ENCODE peak calls at places on chromosomes 2 and 18, in five cellular contexts. I is Peyer's patch, K is tibial nerve, G is neural progenitor cell, H is lung. O is an unnamed sample.

GRCh38 chr18:50203801-50204604 is 9.1 kb upstream of the MYO5B start:
- DNase-seq in I (peak), K (no peak), G (peak), H (peak), O (peak)

GRCh38 chr18:47251289-47252120 is at the start of gene SKOR2:
- DNase-seq in I (no peak), K (no peak), G (peak), H (no peak), O (no peak)

GRCh38 chr2:88692187-88692586 is 714 bp downstream of the RPIA start:
- DNase-seq in I (peak), K (no peak), G (no peak), H (no peak), O (no peak)

GRCh38 chr18:77162580-77162979 is 30.0 kb upstream of the MBP start:
- DNase-seq in I (no peak), K (no peak), G (no peak), H (no peak), O (no peak)

GRCh38 chr2:154402138-154402714 is 296.3 kb upstream of the KCNJ3 start:
- DNase-seq in I (no peak), K (no peak), G (peak), H (no peak), O (no peak)

GRCh38 chr2:127174176-127174575 is 45.9 kb downstream of the CYP27C1 start:
- DNase-seq in I (no peak), K (no peak), G (peak), H (no peak), O (peak)

GRCh38 chr2:41881249-41881648 is 166.6 kb upstream of the PKDCC start:
- DNase-seq in I (no peak), K (no peak), G (no peak), H (no peak), O (no peak)

GRCh38 chr18:50097702-50098101 is 97.2 kb downstream of the MYO5B start:
- DNase-seq in I (no peak), K (no peak), G (no peak), H (no peak), O (no peak)

GRCh38 chr2:205800804-205801203 is 118.5 kb downstream of the NRP2 start:
- DNase-seq in I (no peak), K (no peak), G (no peak), H (peak), O (no peak)

GRCh38 chr2:186459009-186459408 is 27.1 kb upstream of the ZC3H15 start:
- DNase-seq in I (no peak), K (no peak), G (peak), H (no peak), O (no peak)

GRCh38 chr2:28821295-28821958 is 10.8 kb downstream of the SPDYA start:
- DNase-seq in I (no peak), K (no peak), G (peak), H (peak), O (peak)

GRCh38 chr2:114661926-114662670 is 219.7 kb downstream of the DPP10 start:
- DNase-seq in I (peak), K (no peak), G (peak), H (peak), O (peak)

GRCh38 chr2:9768388-9768787 is 74.9 kb upstream of the TAF1B start:
- DNase-seq in I (peak), K (peak), G (peak), H (no peak), O (no peak)

GRCh38 chr2:66853585-66853984 is 418.7 kb downstream of the MEIS1 start:
- DNase-seq in I (no peak), K (no peak), G (no peak), H (no peak), O (no peak)

GRCh38 chr2:38748857-38749804 is 2.0 kb downstream of the SRSF7 start:
- DNase-seq in I (no peak), K (no peak), G (no peak), H (no peak), O (no peak)

DNA sequence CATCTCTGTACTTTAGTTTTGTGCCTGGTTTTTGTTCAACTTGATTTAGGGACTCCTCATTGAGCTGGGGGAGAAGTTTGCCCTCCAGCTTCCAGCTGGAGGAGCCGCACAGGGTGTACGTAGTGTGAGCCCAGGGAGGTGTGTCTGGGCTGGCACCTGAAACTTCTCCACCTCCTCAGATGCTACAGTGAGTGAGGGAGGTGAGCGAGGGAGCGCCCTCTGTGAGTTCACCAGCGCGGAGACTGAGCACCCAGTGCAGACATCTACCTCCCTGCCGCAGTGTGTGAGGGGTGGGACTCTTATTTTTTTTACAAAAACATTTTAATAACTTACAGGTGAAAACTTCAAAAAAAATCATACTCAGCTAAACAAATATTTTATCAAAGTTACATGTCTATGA is 204.2 kb upstream of the HS6ST1 start:
- DNase-seq in I (no peak), K (no peak), G (no peak), H (no peak), O (no peak)
- H3K27ac ChIP-seq in I (no peak), K (no peak), G (no peak), H (no peak), O (no peak)

GRCh38 chr18:70418551-70419311 is 129.9 kb downstream of the SOCS6 start:
- DNase-seq in I (no peak), K (no peak), G (no peak), H (no peak), O (no peak)

GRCh38 chr18:70422061-70422965 is 133.5 kb downstream of the SOCS6 start:
- DNase-seq in I (peak), K (peak), G (no peak), H (peak), O (no peak)

GRCh38 chr18:70421471-70421870 is 132.6 kb downstream of the SOCS6 start:
- DNase-seq in I (no peak), K (no peak), G (no peak), H (no peak), O (no peak)

GRCh38 chr18:70419526-70419925 is 130.7 kb downstream of the SOCS6 start:
- DNase-seq in I (no peak), K (no peak), G (no peak), H (no peak), O (no peak)

GRCh38 chr18:70420151-70420898 is 131.5 kb downstream of the SOCS6 start:
- DNase-seq in I (no peak), K (no peak), G (no peak), H (no peak), O (no peak)
- H3K27ac ChIP-seq in I (no peak), K (no peak), G (no peak), H (peak), O (no peak)

GRCh38 chr2:120441744-120442471 is 96.0 kb downstream of the INHBB start:
- DNase-seq in I (no peak), K (peak), G (peak), H (peak), O (peak)
- H3K27ac ChIP-seq in I (no peak), K (no peak), G (no peak), H (peak), O (peak)

DNA sequence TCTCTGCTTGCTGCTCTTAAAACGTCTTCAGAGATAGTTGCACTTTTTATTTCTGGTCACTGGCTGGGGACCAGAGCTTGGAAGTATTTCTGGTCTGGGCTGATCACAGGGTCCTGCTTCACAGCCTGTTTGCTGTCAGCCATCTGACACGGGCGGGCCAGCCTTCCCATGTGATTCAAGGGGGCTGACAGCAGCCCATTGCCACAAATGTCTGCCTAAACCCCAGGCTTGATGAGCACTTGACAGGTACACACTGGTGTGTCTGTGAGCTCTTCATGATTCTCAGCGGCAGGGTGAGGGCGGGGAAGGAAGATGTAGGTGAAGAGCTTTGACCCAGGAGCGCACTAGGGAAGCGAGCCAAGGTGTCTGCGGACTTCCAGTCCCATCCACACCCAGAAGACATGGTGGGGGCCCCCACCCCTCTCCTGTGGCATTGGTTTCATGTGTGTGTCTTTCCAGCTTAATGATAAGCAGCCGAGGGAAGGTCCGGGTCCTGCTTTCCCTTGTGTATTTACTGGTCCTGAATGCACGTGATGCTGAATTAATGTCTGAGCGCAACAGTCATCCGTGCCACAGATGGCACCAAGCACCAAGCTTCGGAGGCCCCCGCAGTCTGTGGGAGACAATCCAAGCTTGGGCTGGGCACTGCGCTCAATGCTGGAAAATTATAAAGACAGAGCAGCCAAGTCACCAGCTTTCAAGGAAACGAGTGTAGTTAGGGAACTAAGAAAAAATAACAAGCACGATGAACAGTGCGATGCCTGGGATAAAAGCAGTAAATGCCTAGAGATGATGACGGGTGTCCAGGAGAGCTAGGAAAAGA is 73.3 kb downstream of the SH3BP4 start:
- DNase-seq in I (peak), K (no peak), G (no peak), H (no peak), O (no peak)
- H3K27ac ChIP-seq in I (no peak), K (no peak), G (no peak), H (no peak), O (no peak)

GRCh38 chr2:235762832-235763598 is 269.2 kb downstream of the AGAP1 start:
- DNase-seq in I (no peak), K (no peak), G (no peak), H (no peak), O (no peak)
- H3K27ac ChIP-seq in I (no peak), K (no peak), G (no peak), H (no peak), O (no peak)

GRCh38 chr2:219461061-219461514 is 26.4 kb downstream of the SPEG start:
- DNase-seq in I (no peak), K (no peak), G (peak), H (no peak), O (no peak)
- H3K27ac ChIP-seq in I (no peak), K (no peak), G (no peak), H (no peak), O (no peak)

DNA sequence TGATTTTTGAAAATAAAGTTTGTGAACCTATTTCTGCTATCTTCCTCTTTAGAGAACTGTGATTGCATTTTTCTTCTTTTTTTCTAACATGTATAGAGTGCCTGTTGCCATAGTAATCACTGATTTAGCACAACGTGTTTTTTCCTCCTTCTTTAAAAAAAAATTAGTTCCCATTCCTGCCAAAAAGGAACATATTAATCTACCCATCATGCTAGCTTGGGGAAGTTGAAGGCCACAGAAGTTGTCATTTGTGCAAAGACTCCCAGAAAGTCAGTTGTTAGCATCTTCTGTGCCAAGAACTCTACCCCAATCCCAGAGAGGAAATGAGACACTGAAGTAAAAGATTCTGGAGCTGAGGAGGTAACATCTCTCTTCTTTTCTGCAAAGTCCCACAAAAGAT is 57.3 kb downstream of the SLC8A1 start:
- DNase-seq in I (no peak), K (no peak), G (no peak), H (no peak), O (no peak)
- H3K27ac ChIP-seq in I (no peak), K (no peak), G (no peak), H (no peak), O (no peak)

GRCh38 chr2:60411295-60411694 is 142.2 kb downstream of the BCL11A start:
- DNase-seq in I (no peak), K (no peak), G (no peak), H (no peak), O (no peak)
- H3K27ac ChIP-seq in I (no peak), K (no peak), G (no peak), H (no peak), O (no peak)

GRCh38 chr18:44882163-44882881 is 201.6 kb downstream of the SETBP1 start:
- DNase-seq in I (no peak), K (no peak), G (no peak), H (no peak), O (no peak)

GRCh38 chr18:44884446-44884845 is 203.8 kb downstream of the SETBP1 start:
- DNase-seq in I (no peak), K (no peak), G (no peak), H (no peak), O (no peak)

GRCh38 chr18:44893045-44893706 is 212.5 kb downstream of the SETBP1 start:
- DNase-seq in I (no peak), K (no peak), G (no peak), H (no peak), O (no peak)

GRCh38 chr18:44885507-44885906 is 204.8 kb downstream of the SETBP1 start:
- DNase-seq in I (no peak), K (no peak), G (no peak), H (no peak), O (no peak)

DNA sequence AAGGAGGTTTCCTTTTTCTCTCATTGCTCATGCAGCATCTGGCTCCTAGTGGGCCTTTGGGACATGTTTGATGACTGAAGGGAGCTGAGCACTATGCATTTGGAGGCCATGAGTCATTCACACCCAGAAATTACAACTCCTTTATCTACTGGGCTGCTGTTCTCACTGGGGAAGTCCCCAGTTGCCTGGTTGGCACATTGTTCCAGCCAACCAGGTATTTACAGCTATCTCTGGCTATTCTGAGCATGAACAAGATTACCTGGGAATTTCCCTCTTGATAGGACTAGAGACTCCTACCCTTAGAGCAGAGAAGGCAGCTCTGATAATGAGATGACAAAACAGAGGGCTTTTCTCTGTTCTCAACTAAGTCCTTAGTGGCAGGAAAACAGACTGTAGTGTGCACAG is 206.5 kb downstream of the SETBP1 start:
- DNase-seq in I (no peak), K (no peak), G (no peak), H (no peak), O (no peak)
- H3K27ac ChIP-seq in I (no peak), K (no peak), G (no peak), H (no peak), O (no peak)

DNA sequence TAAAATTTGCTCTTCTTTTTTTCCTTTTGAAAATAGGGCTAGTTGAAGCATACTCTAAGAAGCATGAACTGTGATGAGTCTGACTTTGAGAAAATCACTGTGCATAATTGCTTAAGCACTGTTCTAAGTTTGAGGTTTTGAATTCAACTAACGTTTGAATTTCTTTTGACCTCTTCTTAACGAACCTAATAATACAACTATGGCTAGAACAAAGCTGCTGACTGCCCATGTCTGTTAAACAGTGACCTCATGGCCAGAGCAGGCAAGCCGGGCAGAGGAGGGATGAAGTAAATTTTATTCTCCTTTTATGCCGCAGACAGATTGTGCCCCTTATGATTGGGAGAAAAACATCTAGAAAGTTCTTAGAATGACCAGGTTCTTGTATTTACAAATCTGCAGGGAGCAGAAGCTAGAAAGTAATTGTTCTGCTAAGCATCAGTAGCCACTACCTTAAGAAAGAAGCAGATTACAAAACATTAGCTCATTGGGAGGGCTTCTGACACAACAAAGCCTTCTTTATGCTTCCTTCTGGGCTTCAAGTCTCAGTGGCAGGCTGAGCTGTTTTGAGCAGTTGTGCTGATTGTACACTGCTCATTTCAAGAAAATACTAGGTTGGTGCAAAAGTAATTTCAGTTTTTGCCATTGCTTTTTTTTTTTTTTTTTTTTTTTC is 97.8 kb upstream of the RASGRP3 start:
- DNase-seq in I (no peak), K (no peak), G (peak), H (no peak), O (peak)
- H3K27ac ChIP-seq in I (no peak), K (peak), G (peak), H (no peak), O (peak)

O was measured in substantia nigra.